ENCODE peak calls at places on chromosome 16, in eight cellular contexts. N, Z, R, U, O, S, K and T are unnamed samples.

GRCh38 chr16:79599256-79599836 is 1.2 kb downstream of the MAF start:
- DNase-seq in Z (peak), N (no peak), K (peak), U (no peak), O (no peak), S (peak), R (no peak), T (peak)

GRCh38 chr16:50695017-50696000 is 1.9 kb downstream of the NOD2 start:
- DNase-seq in S (no peak), U (no peak), K (no peak), O (no peak), N (no peak), R (peak), Z (no peak), T (no peak)

GRCh38 chr16:57559075-57559790 is 16.8 kb downstream of the ADGRG5 start:
- DNase-seq in O (no peak), K (no peak), Z (no peak), S (no peak), N (no peak), U (no peak), R (no peak), T (no peak)

GRCh38 chr16:73058221-73058615 is 10.3 kb upstream of the ZFHX3 start:
- DNase-seq in S (peak), O (no peak), N (no peak), Z (peak), U (peak), R (peak), K (peak), T (peak)

GRCh38 chr16:70754874-70755600 is 45.9 kb downstream of the VAC14 start:
- DNase-seq in U (no peak), N (no peak), K (no peak), O (no peak), S (no peak), R (no peak), Z (no peak), T (no peak)

GRCh38 chr16:31458073-31458834 is 1.0 kb upstream of the ARMC5 start:
- DNase-seq in U (peak), N (no peak), Z (peak), R (peak), K (no peak), S (peak), O (no peak), T (peak)

GRCh38 chr16:48542966-48543365 is 67.0 kb downstream of the N4BP1 start:
- DNase-seq in S (no peak), R (no peak), K (no peak), U (no peak), N (no peak), Z (no peak), O (no peak), T (no peak)

GRCh38 chr16:29991571-29991904 is 3.9 kb downstream of the HIRIP3 start:
- DNase-seq in Z (no peak), N (no peak), S (no peak), K (no peak), O (no peak), U (no peak), R (no peak), T (no peak)

GRCh38 chr16:69465083-69465721 is 40.8 kb downstream of the CYB5B start:
- DNase-seq in K (no peak), Z (no peak), R (no peak), U (no peak), N (no peak), O (no peak), S (no peak), T (no peak)

GRCh38 chr16:77063617-77064016 is 127.4 kb upstream of the MON1B start:
- DNase-seq in U (no peak), O (no peak), S (no peak), Z (no peak), N (no peak), R (no peak), K (no peak), T (no peak)